ENCODE peak calls at places on chromosomes 11 and 22, in six cellular contexts. One of them, this sample, is unnamed.

GRCh38 chr11:23865341-23865975 is 631.4 kb upstream of the LUZP2 start:
- DNase-seq in body of pancreas: no peak
- DNase-seq in CD8-positive, alpha-beta T cell: no peak
- DNase-seq in ascending aorta: no peak
- DNase-seq in psoas muscle: no peak
- DNase-seq in tibial nerve: no peak
- DNase-seq in this sample: no peak

GRCh38 chr11:6812391-6813005 is 13.0 kb upstream of the OR6A2 start:
- DNase-seq in tibial nerve: no peak
- DNase-seq in ascending aorta: no peak
- DNase-seq in CD8-positive, alpha-beta T cell: peak; percentile 3
- DNase-seq in body of pancreas: no peak
- DNase-seq in psoas muscle: no peak
- DNase-seq in this sample: no peak

GRCh38 chr22:22704156-22704946 is 59.9 kb downstream of the GGTLC2 start:
- DNase-seq in CD8-positive, alpha-beta T cell: no peak
- DNase-seq in tibial nerve: no peak
- DNase-seq in ascending aorta: no peak
- DNase-seq in psoas muscle: no peak
- DNase-seq in body of pancreas: no peak
- DNase-seq in this sample: no peak

GRCh38 chr11:109236696-109237095 is 185.3 kb upstream of the C11orf87 start:
- DNase-seq in ascending aorta: no peak
- DNase-seq in psoas muscle: no peak
- DNase-seq in tibial nerve: no peak
- DNase-seq in body of pancreas: no peak
- DNase-seq in CD8-positive, alpha-beta T cell: no peak
- DNase-seq in this sample: no peak

GRCh38 chr11:114115406-114116054 is 56.0 kb downstream of the ZBTB16 start:
- DNase-seq in ascending aorta: no peak
- DNase-seq in body of pancreas: no peak
- DNase-seq in tibial nerve: no peak
- DNase-seq in psoas muscle: no peak
- DNase-seq in CD8-positive, alpha-beta T cell: no peak
- DNase-seq in this sample: no peak

GRCh38 chr11:116605543-116605942 is 167.2 kb downstream of the BUD13 start:
- DNase-seq in body of pancreas: no peak
- DNase-seq in psoas muscle: no peak
- DNase-seq in tibial nerve: no peak
- DNase-seq in ascending aorta: no peak
- DNase-seq in CD8-positive, alpha-beta T cell: no peak
- DNase-seq in this sample: no peak

GRCh38 chr11:43937434-43938411 is 4.7 kb upstream of the C11orf96 start:
- DNase-seq in CD8-positive, alpha-beta T cell: no peak
- DNase-seq in ascending aorta: no peak
- DNase-seq in tibial nerve: no peak
- DNase-seq in psoas muscle: no peak
- DNase-seq in body of pancreas: no peak
- DNase-seq in this sample: no peak

GRCh38 chr11:9170450-9170849 is 79.1 kb upstream of the SCUBE2 start:
- DNase-seq in CD8-positive, alpha-beta T cell: no peak
- DNase-seq in ascending aorta: no peak
- DNase-seq in psoas muscle: no peak
- DNase-seq in body of pancreas: no peak
- DNase-seq in tibial nerve: no peak
- DNase-seq in this sample: no peak

GRCh38 chr11:299951-300735 is 817 bp upstream of the IFITM5 start:
- DNase-seq in body of pancreas: peak; percentile 36
- DNase-seq in psoas muscle: peak; percentile 47
- DNase-seq in tibial nerve: no peak
- DNase-seq in ascending aorta: no peak
- DNase-seq in CD8-positive, alpha-beta T cell: no peak
- DNase-seq in this sample: no peak

GRCh38 chr22:50445071-50445879 is 29.6 kb downstream of the SBF1 start:
- DNase-seq in psoas muscle: no peak
- DNase-seq in body of pancreas: no peak
- DNase-seq in CD8-positive, alpha-beta T cell: peak; percentile 22
- DNase-seq in tibial nerve: no peak
- DNase-seq in ascending aorta: peak; percentile 6
- DNase-seq in this sample: peak; percentile 60

GRCh38 chr11:8086001-8086479 is 5.0 kb downstream of the TUB start:
- DNase-seq in CD8-positive, alpha-beta T cell: no peak
- DNase-seq in tibial nerve: no peak
- DNase-seq in ascending aorta: no peak
- DNase-seq in body of pancreas: no peak
- DNase-seq in psoas muscle: no peak
- DNase-seq in this sample: no peak

GRCh38 chr11:74532496-74533246 is 39.1 kb upstream of the LIPT2 start:
- DNase-seq in CD8-positive, alpha-beta T cell: no peak
- DNase-seq in body of pancreas: peak; percentile 30
- DNase-seq in tibial nerve: no peak
- DNase-seq in psoas muscle: no peak
- DNase-seq in ascending aorta: no peak
- DNase-seq in this sample: no peak

GRCh38 chr11:15976433-15977045 is 379.8 kb downstream of the SOX6 start:
- DNase-seq in tibial nerve: no peak
- DNase-seq in body of pancreas: no peak
- DNase-seq in psoas muscle: no peak
- DNase-seq in ascending aorta: no peak
- DNase-seq in CD8-positive, alpha-beta T cell: no peak
- DNase-seq in this sample: no peak

GRCh38 chr11:120032766-120033390 is 105.0 kb downstream of the TRIM29 start:
- DNase-seq in psoas muscle: no peak
- DNase-seq in body of pancreas: no peak
- DNase-seq in tibial nerve: no peak
- DNase-seq in ascending aorta: no peak
- DNase-seq in CD8-positive, alpha-beta T cell: no peak
- DNase-seq in this sample: no peak

GRCh38 chr22:39220897-39221850 is 23.6 kb downstream of the PDGFB start:
- DNase-seq in tibial nerve: no peak
- DNase-seq in body of pancreas: no peak
- DNase-seq in ascending aorta: no peak
- DNase-seq in CD8-positive, alpha-beta T cell: no peak
- DNase-seq in psoas muscle: no peak
- DNase-seq in this sample: no peak

GRCh38 chr11:34339149-34340064 is 18.4 kb downstream of the ABTB2 start:
- DNase-seq in body of pancreas: no peak
- DNase-seq in tibial nerve: no peak
- DNase-seq in ascending aorta: no peak
- DNase-seq in psoas muscle: no peak
- DNase-seq in CD8-positive, alpha-beta T cell: no peak
- DNase-seq in this sample: no peak

GRCh38 chr11:23564370-23564769 is 704.1 kb upstream of the CCDC179 start:
- DNase-seq in tibial nerve: no peak
- DNase-seq in CD8-positive, alpha-beta T cell: no peak
- DNase-seq in psoas muscle: no peak
- DNase-seq in ascending aorta: no peak
- DNase-seq in body of pancreas: no peak
- DNase-seq in this sample: no peak

GRCh38 chr11:57667065-57667714 is 724 bp upstream of the ZDHHC5 start:
- DNase-seq in body of pancreas: peak; percentile 98
- DNase-seq in ascending aorta: peak; percentile 93
- DNase-seq in psoas muscle: peak; percentile 99
- DNase-seq in CD8-positive, alpha-beta T cell: peak; percentile 86
- DNase-seq in tibial nerve: peak; percentile 92
- DNase-seq in this sample: peak; percentile 99

GRCh38 chr22:50169181-50169759 is 1.3 kb upstream of the PANX2 start:
- DNase-seq in ascending aorta: no peak
- DNase-seq in body of pancreas: no peak
- DNase-seq in tibial nerve: no peak
- DNase-seq in CD8-positive, alpha-beta T cell: no peak
- DNase-seq in psoas muscle: no peak
- DNase-seq in this sample: no peak

GRCh38 chr22:32119568-32120235 is 39.4 kb downstream of the C22orf42 start:
- DNase-seq in body of pancreas: no peak
- DNase-seq in ascending aorta: no peak
- DNase-seq in CD8-positive, alpha-beta T cell: no peak
- DNase-seq in tibial nerve: no peak
- DNase-seq in psoas muscle: no peak
- DNase-seq in this sample: no peak

GRCh38 chr11:72820439-72821139 is 6.4 kb downstream of the ATG16L2 start:
- DNase-seq in tibial nerve: no peak
- DNase-seq in CD8-positive, alpha-beta T cell: no peak
- DNase-seq in body of pancreas: no peak
- DNase-seq in psoas muscle: no peak
- DNase-seq in ascending aorta: no peak
- DNase-seq in this sample: no peak

GRCh38 chr22:26321469-26321913 is 107.6 kb upstream of the ASPHD2 start:
- DNase-seq in tibial nerve: no peak
- DNase-seq in psoas muscle: peak; percentile 90
- DNase-seq in CD8-positive, alpha-beta T cell: no peak
- DNase-seq in body of pancreas: peak; percentile 45
- DNase-seq in ascending aorta: no peak
- DNase-seq in this sample: peak; percentile 80

GRCh38 chr11:73361953-73362776 is 14.0 kb upstream of the RELT start:
- DNase-seq in tibial nerve: no peak
- DNase-seq in psoas muscle: no peak
- DNase-seq in ascending aorta: no peak
- DNase-seq in CD8-positive, alpha-beta T cell: no peak
- DNase-seq in body of pancreas: no peak
- DNase-seq in this sample: no peak

GRCh38 chr11:115990004-115990447 is 485.8 kb upstream of the CADM1 start:
- DNase-seq in psoas muscle: no peak
- DNase-seq in body of pancreas: no peak
- DNase-seq in tibial nerve: no peak
- DNase-seq in CD8-positive, alpha-beta T cell: no peak
- DNase-seq in ascending aorta: no peak
- DNase-seq in this sample: peak; percentile 28

GRCh38 chr22:32395107-32395506 is 16.9 kb downstream of the RTCB start:
- DNase-seq in ascending aorta: no peak
- DNase-seq in psoas muscle: no peak
- DNase-seq in body of pancreas: no peak
- DNase-seq in tibial nerve: no peak
- DNase-seq in CD8-positive, alpha-beta T cell: no peak
- DNase-seq in this sample: no peak

DNA sequence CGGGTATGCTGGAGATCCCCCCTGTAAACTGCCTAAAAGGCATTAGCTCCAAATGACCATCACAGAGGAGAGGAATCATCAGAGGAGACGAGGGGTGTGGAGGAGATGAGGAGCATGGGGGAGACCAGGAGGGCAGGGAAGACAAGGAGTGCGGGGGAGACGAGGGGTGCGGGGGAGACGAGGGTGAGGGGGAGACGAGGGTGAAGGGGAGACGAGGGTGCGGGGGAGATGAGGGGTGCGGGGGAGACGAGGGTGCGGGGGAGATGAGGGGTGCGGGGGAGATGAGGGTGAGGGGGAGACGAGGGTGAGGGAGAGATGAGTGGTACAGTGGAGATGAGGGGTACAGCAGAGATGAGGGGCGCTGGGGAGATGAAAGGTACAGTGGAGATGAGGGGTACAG is 17.5 kb upstream of the GAL start:
- DNase-seq in tibial nerve: no peak
- DNase-seq in CD8-positive, alpha-beta T cell: no peak
- DNase-seq in psoas muscle: no peak
- DNase-seq in ascending aorta: no peak
- DNase-seq in body of pancreas: no peak
- DNase-seq in this sample: peak; percentile 26
- H3K4me1 ChIP-seq in tibial nerve: no peaks in the 10 kb centered on the region
- H3K4me1 ChIP-seq in CD8-positive, alpha-beta T cell: no peaks in the 10 kb centered on the region
- H3K4me1 ChIP-seq in psoas muscle: no peaks in the 10 kb centered on the region
- H3K4me1 ChIP-seq in ascending aorta: no peaks in the 10 kb centered on the region
- H3K4me1 ChIP-seq in body of pancreas: no peaks in the 10 kb centered on the region
- H3K4me1 ChIP-seq in this sample: no peaks in the 10 kb centered on the region

DNA sequence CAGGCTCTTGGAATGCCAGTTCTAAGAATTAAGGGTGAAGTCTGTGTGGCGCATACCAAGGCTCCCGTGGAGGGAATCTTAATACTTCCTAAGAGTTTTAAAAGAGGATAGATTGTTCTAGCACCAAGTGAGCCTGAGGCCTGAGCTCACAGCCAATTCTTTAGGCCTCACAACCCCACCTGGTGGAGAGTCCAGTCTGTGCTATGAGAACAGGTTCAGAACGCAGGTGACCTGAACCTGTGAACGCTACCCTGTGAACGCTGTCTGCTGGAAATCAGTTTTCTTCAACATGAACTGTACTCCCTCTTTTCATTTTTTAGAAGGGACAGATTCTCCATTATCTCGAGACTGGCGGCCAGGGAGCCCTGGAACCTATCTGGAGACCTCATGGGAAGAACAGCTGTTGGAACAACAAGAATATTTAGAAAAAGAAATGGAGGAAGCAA is 43.2 kb upstream of the DLAT start:
- DNase-seq in psoas muscle: no peak
- DNase-seq in body of pancreas: peak; percentile 91
- DNase-seq in CD8-positive, alpha-beta T cell: peak; percentile 39
- DNase-seq in tibial nerve: peak; percentile 21
- DNase-seq in ascending aorta: no peak
- DNase-seq in this sample: peak; percentile 46
- H3K4me1 ChIP-seq in psoas muscle: peaks cover 30% of the 10 kb centered on the region
- H3K4me1 ChIP-seq in body of pancreas: peaks cover 44% of the 10 kb centered on the region
- H3K4me1 ChIP-seq in CD8-positive, alpha-beta T cell: peaks cover 7% of the 10 kb centered on the region
- H3K4me1 ChIP-seq in tibial nerve: peaks cover 6% of the 10 kb centered on the region
- H3K4me1 ChIP-seq in ascending aorta: peaks cover 17% of the 10 kb centered on the region
- H3K4me1 ChIP-seq in this sample: peaks cover 51% of the 10 kb centered on the region

GRCh38 chr22:17084554-17085276 is at the start of gene IL17RA:
- DNase-seq in tibial nerve: peak; percentile 78
- DNase-seq in psoas muscle: peak; percentile 91
- DNase-seq in CD8-positive, alpha-beta T cell: peak; percentile 94
- DNase-seq in ascending aorta: peak; percentile 57
- DNase-seq in body of pancreas: peak; percentile 94
- DNase-seq in this sample: peak; percentile 92

GRCh38 chr22:17083811-17084540 is 824 bp upstream of the IL17RA start:
- DNase-seq in CD8-positive, alpha-beta T cell: no peak
- DNase-seq in tibial nerve: no peak
- DNase-seq in ascending aorta: no peak
- DNase-seq in psoas muscle: peak; percentile 50
- DNase-seq in body of pancreas: no peak
- DNase-seq in this sample: no peak

GRCh38 chr22:17085277-17086091 is 684 bp downstream of the IL17RA start:
- DNase-seq in tibial nerve: no peak
- DNase-seq in CD8-positive, alpha-beta T cell: no peak
- DNase-seq in body of pancreas: peak; percentile 47
- DNase-seq in psoas muscle: peak; percentile 65
- DNase-seq in ascending aorta: no peak
- DNase-seq in this sample: peak; percentile 39

GRCh38 chr22:17086301-17086700 is 1.5 kb downstream of the IL17RA start:
- DNase-seq in tibial nerve: no peak
- DNase-seq in body of pancreas: no peak
- DNase-seq in psoas muscle: no peak
- DNase-seq in ascending aorta: no peak
- DNase-seq in CD8-positive, alpha-beta T cell: no peak
- DNase-seq in this sample: no peak

DNA sequence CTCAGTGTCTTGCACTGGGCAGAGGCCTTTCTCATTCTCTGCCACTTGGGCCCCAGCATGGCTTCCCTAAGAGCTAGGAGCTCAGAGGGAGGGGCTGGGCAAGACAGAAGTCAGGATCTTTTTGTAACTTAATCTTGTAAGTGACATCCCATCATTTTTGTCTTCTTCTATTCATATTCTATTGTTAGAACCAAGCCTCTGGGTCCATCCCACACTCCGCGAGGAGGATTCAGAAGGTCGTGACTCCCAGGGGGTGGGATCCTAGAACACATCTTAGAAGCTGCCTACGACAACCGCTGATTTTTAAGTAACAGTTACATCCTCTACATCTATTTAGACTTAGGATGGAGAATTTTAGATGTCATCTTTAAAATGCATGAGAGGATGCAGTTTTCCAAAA is 1.5 kb upstream of the IL17RA start:
- DNase-seq in body of pancreas: no peak
- DNase-seq in CD8-positive, alpha-beta T cell: no peak
- DNase-seq in psoas muscle: no peak
- DNase-seq in tibial nerve: no peak
- DNase-seq in ascending aorta: no peak
- DNase-seq in this sample: no peak
- H3K4me1 ChIP-seq in body of pancreas: peaks cover 26% of the 10 kb centered on the region
- H3K4me1 ChIP-seq in CD8-positive, alpha-beta T cell: peaks cover 20% of the 10 kb centered on the region
- H3K4me1 ChIP-seq in psoas muscle: no peaks in the 10 kb centered on the region
- H3K4me1 ChIP-seq in tibial nerve: no peaks in the 10 kb centered on the region
- H3K4me1 ChIP-seq in ascending aorta: peaks cover 8% of the 10 kb centered on the region
- H3K4me1 ChIP-seq in this sample: no peaks in the 10 kb centered on the region

GRCh38 chr11:71342116-71342515 is 89.7 kb upstream of the SHANK2 start:
- DNase-seq in CD8-positive, alpha-beta T cell: no peak
- DNase-seq in tibial nerve: no peak
- DNase-seq in ascending aorta: no peak
- DNase-seq in psoas muscle: no peak
- DNase-seq in body of pancreas: no peak
- DNase-seq in this sample: no peak
- H3K4me1 ChIP-seq in CD8-positive, alpha-beta T cell: no peaks in the 10 kb centered on the region
- H3K4me1 ChIP-seq in tibial nerve: no peaks in the 10 kb centered on the region
- H3K4me1 ChIP-seq in ascending aorta: no peaks in the 10 kb centered on the region
- H3K4me1 ChIP-seq in psoas muscle: no peaks in the 10 kb centered on the region
- H3K4me1 ChIP-seq in body of pancreas: peaks cover 6% of the 10 kb centered on the region
- H3K4me1 ChIP-seq in this sample: no peaks in the 10 kb centered on the region